ENCODE peak calls at places on chromosome 13, in eight cellular contexts. O is bronchial epithelial cell, Q is IMR-90, Z is GM13976, U is cardiac fibroblast, V is RWPE1, D is breast epithelium, F is tibial artery. P is an unnamed sample.

GRCh38 chr13:46475586-46475991 is 77.4 kb upstream of the LRCH1 start:
- DNase-seq in Z (no peak), V (no peak), F (peak), D (no peak), U (peak), Q (no peak), O (peak), P (no peak)

GRCh38 chr13:100675660-100676129 is 1.1 kb upstream of the TMTC4 start:
- DNase-seq in D (no peak), F (no peak), V (no peak), U (no peak), O (no peak), Z (no peak), Q (no peak), P (no peak)

GRCh38 chr13:102195566-102196462 is 206.0 kb downstream of the FGF14 start:
- DNase-seq in O (peak), Z (no peak), V (no peak), Q (peak), U (peak), D (no peak), F (no peak), P (no peak)

GRCh38 chr13:77896977-77897376 is 21.7 kb downstream of the EDNRB start:
- DNase-seq in O (no peak), D (no peak), Z (no peak), Q (no peak), V (no peak), U (peak), F (no peak), P (no peak)

GRCh38 chr13:97468331-97468730 is 34.4 kb downstream of the RAP2A start:
- DNase-seq in Z (no peak), O (no peak), Q (peak), U (peak), V (no peak), F (no peak), D (no peak), P (no peak)

GRCh38 chr13:71320452-71320851 is 546.6 kb downstream of the DACH1 start:
- DNase-seq in O (peak), V (no peak), F (no peak), Q (peak), D (no peak), U (peak), Z (no peak), P (no peak)

GRCh38 chr13:23427342-23428182 is 5.9 kb downstream of the SACS start:
- DNase-seq in F (peak), V (peak), Z (no peak), Q (peak), U (peak), D (no peak), O (peak), P (no peak)

GRCh38 chr13:111139452-111139851 is 24.3 kb downstream of the ARHGEF7 start:
- DNase-seq in D (no peak), O (no peak), U (no peak), V (no peak), Z (no peak), Q (no peak), F (no peak), P (no peak)

GRCh38 chr13:73989244-73989843 is 144.9 kb downstream of the KLF12 start:
- DNase-seq in U (no peak), V (no peak), O (no peak), D (no peak), F (no peak), Q (no peak), Z (no peak), P (no peak)

GRCh38 chr13:109647046-109647445 is 139.3 kb downstream of the IRS2 start:
- DNase-seq in D (no peak), O (peak), Z (no peak), V (peak), U (peak), F (no peak), Q (no peak), P (no peak)

GRCh38 chr13:110475550-110476219 is 85.8 kb downstream of the RAB20 start:
- DNase-seq in U (no peak), Z (peak), Q (no peak), V (no peak), O (no peak), D (no peak), F (peak), P (no peak)

GRCh38 chr13:24264976-24265375 is 44.4 kb upstream of the C1QTNF9 start:
- DNase-seq in Q (no peak), Z (no peak), F (no peak), V (no peak), U (no peak), D (no peak), O (peak), P (no peak)

GRCh38 chr13:23547000-23547590 is 23.1 kb upstream of the TNFRSF19 start:
- DNase-seq in D (no peak), O (no peak), Q (peak), Z (no peak), V (no peak), F (no peak), U (peak), P (no peak)

GRCh38 chr13:23748591-23748990 is 140.6 kb downstream of the MIPEP start:
- DNase-seq in Z (no peak), O (no peak), Q (no peak), F (no peak), U (no peak), V (no peak), D (no peak), P (no peak)

GRCh38 chr13:31756346-31756745 is 17.0 kb downstream of the RXFP2 start:
- DNase-seq in V (peak), Z (no peak), F (peak), D (no peak), Q (peak), U (peak), O (peak), P (no peak)

GRCh38 chr13:36973621-36974268 is 25.4 kb downstream of the ALG5 start:
- DNase-seq in Z (peak), V (no peak), O (no peak), F (no peak), U (no peak), Q (no peak), D (no peak), P (no peak)

GRCh38 chr13:32255744-32256120 is 59.4 kb downstream of the ZAR1L start:
- DNase-seq in D (no peak), U (peak), Z (no peak), F (no peak), O (no peak), V (no peak), Q (peak), P (no peak)

GRCh38 chr13:91817250-91817649 is 418.8 kb downstream of the GPC5 start:
- DNase-seq in Q (peak), D (no peak), O (no peak), Z (no peak), U (peak), F (no peak), V (no peak), P (no peak)

GRCh38 chr13:36344886-36345437 is 1.2 kb downstream of the SPART start:
- DNase-seq in F (no peak), Z (no peak), V (peak), U (peak), D (no peak), Q (no peak), O (no peak), P (no peak)

GRCh38 chr13:24834902-24835510 is 71.0 kb downstream of the RNF17 start:
- DNase-seq in U (no peak), V (no peak), F (no peak), Z (no peak), Q (no peak), O (no peak), D (no peak), P (no peak)

GRCh38 chr13:103386341-103386740 is 320.1 kb upstream of the SLC10A2 start:
- DNase-seq in O (peak), Z (no peak), U (peak), V (peak), F (no peak), Q (no peak), D (no peak), P (no peak)

GRCh38 chr13:80408270-80408669 is 67.3 kb upstream of the SPRY2 start:
- DNase-seq in Z (no peak), Q (no peak), O (no peak), U (no peak), F (no peak), D (no peak), V (no peak), P (no peak)

GRCh38 chr13:78520425-78520824 is 82.9 kb downstream of the POU4F1 start:
- DNase-seq in D (no peak), F (no peak), V (no peak), Q (no peak), O (no peak), U (no peak), Z (no peak), P (no peak)

GRCh38 chr13:75704194-75704941 is 68.2 kb downstream of the LMO7 start:
- DNase-seq in F (no peak), D (no peak), V (no peak), Z (no peak), O (peak), Q (peak), U (peak), P (no peak)

GRCh38 chr13:110944121-110944967 is 29.5 kb upstream of the ANKRD10 start:
- DNase-seq in U (peak), Z (peak), V (peak), Q (peak), O (peak), F (no peak), D (no peak), P (no peak)

GRCh38 chr13:23069571-23069970 is 111.2 kb upstream of the SGCG start:
- DNase-seq in Z (no peak), Q (peak), O (peak), D (no peak), F (no peak), U (peak), V (peak), P (no peak)

DNA sequence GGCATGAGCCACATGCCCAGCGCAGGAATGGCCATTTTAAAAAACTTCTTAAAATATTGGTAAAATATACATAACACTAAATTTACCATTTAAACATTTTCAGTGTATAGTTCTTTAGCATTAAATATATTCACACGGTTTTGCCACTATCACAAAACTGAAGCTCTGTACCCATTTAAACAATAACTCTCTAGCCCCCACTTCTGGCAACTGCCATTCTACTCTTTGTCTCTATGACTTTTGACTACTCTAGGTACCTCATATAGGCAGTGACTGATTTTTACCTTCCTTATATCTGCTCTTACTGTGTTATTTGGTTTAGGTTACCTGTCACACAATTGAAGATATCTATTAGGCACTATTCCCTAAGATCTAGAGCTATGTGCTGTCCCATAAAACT is 2.3 kb upstream of the KBTBD7 start:
- DNase-seq in U (peak), F (no peak), O (peak), V (no peak), Z (no peak), Q (no peak), D (no peak), P (no peak)
- TF ChIP-seq CTCF in U (peak), F (no peak), O (peak), V (peak), Z (no peak), Q (peak), D (no peak), P (no peak)

DNA sequence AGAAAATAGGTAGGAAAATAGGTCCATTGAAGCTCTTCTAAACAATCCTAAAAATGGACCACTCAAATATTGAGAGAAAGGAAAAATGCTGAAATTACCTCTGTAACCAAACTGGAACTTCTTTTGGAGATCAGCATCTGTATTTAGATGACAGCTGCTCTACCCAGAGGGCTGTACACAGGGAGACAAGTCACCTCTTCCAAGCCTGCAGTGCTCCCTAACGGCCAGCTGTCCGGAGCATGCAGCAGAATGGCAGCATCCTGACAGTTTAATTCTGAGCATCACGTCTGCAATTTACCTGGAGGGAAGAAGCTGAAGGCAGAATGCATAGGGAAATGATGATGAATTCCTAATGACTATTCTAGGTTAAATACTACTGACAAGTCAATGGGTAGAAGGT is 62.8 kb upstream of the DIAPH3 start:
- DNase-seq in Q (peak), F (no peak), U (peak), D (no peak), O (peak), Z (no peak), V (peak), P (no peak)
- TF ChIP-seq CTCF in Q (peak), F (no peak), U (peak), D (no peak), O (peak), Z (peak), V (peak), P (no peak)

DNA sequence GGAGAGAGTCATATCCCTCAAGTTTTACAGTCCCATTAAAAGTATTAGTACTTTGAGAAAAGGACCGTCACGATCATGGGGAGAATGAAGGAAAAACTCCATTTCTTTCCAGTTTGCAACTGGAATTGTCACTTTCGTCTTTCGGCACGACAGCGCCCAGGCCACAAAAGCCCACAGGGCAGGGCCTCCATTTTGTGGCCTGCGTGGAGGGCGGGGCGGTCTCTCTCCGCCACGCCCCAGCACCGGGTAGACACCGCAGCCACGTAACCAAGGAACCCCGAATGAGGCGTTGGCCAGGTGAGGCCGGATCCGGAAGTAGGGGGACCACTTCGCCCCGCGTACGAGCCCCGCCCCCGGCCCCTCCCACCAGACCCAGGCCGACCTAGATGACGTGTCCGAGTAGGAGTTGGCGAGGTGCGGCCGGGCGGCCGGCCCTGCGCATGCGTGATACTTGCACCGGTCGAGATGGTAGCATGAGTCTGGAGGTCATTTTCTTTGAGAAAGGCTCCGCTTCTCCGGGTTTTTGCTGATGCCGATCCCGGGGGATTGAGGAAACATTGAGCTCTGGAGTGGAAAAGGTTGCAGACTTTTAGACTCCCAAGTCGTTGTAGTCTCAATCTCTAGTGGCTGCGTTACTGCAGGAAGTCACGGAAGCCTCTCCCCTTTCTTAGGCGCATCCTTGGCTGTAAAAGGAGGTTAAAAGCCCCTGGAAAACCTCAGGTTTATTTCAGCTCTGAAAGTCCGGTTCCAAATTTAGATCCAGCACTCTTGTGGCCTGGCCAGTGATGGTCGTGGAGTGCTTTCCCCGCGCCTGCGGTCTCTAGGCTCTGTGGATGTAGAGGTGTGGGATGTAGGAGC is 2.7 kb upstream of the TM9SF2 start:
- DNase-seq in Z (peak), F (peak), U (peak), Q (peak), V (peak), O (peak), D (peak), P (peak)
- TF ChIP-seq CTCF in Z (no peak), F (no peak), U (no peak), Q (no peak), V (no peak), O (no peak), D (no peak), P (no peak)

GRCh38 chr13:30121666-30122065 is 185.7 kb downstream of the KATNAL1 start:
- DNase-seq in D (no peak), Z (no peak), V (no peak), U (no peak), F (no peak), O (no peak), Q (no peak), P (no peak)
- TF ChIP-seq CTCF in D (no peak), Z (no peak), V (no peak), U (no peak), F (no peak), O (no peak), Q (no peak), P (no peak)

DNA sequence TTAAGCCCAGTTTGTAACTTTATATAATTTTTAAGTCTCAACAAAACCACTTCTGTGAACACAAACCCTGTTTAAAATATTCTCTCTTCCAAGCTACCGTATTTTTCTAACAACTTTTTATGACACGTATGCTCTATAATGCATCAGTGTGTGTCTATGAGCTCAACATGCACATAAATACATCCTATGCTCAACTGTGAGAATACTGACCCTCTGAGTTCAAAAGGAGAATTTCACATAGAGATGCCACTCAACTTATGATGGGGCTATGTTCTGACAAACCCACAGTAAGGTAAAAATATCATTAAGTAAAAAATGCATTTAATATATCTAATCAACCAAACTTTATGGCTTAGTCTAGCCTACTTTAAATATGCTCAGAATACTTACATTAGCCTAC is 1139.7 kb upstream of the SPRY2 start:
- DNase-seq in U (no peak), F (no peak), D (no peak), V (no peak), Q (no peak), Z (no peak), O (peak), P (no peak)
- TF ChIP-seq CTCF in U (no peak), F (no peak), D (no peak), V (no peak), Q (no peak), Z (no peak), O (no peak), P (no peak)

DNA sequence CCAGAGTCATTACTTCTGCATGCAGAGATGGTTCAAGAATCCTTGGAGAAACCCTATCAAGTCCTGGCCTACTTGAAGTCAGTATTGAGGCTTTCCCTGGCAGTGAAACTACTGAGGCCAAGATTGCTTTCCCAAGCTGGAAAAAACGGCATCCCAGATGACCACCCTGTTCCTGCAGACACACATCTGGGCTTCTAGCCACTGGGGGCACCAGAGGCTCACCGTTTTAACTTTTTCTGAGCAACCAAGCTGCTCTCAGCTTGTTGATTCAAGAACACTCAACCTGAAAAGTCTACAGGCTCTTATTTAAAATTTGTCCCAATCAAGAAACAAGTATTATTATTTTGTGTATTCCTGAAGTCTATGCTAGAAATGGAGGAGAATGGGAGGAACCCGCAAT is 66.6 kb downstream of the SPRYD7 start:
- DNase-seq in F (no peak), V (no peak), Q (peak), D (no peak), Z (no peak), O (peak), U (peak), P (no peak)
- TF ChIP-seq CTCF in F (no peak), V (no peak), Q (peak), D (no peak), Z (no peak), O (no peak), U (peak), P (no peak)

DNA sequence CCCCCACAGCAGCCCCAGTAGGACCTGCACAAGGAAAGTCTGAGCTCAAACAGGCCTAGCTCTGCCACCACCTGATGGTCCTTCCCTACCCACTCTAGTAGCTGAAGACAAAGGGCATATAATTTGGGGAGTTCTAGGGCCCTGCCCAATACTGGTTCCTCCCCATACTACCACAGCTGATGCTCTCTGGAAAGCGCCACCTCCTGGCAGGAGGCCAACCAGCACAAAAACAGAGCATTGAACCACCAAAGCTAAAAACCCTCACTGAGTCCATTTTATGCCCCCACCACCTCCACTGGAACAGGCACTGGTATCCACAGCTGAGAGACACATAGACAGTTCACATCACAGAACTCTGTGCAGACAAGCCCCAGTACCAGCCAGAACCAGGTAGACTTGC is 1276.8 kb downstream of the OLFM4 start:
- DNase-seq in V (no peak), F (no peak), Z (no peak), U (no peak), O (no peak), D (no peak), Q (no peak), P (no peak)
- TF ChIP-seq CTCF in V (no peak), F (no peak), Z (no peak), U (no peak), O (no peak), D (no peak), Q (no peak), P (no peak)

GRCh38 chr13:98774776-98775175 is 22.3 kb upstream of the SLC15A1 start:
- DNase-seq in F (no peak), U (no peak), D (no peak), O (no peak), V (no peak), Q (no peak), Z (no peak), P (no peak)

GRCh38 chr13:98771838-98772611 is 19.6 kb upstream of the SLC15A1 start:
- DNase-seq in U (no peak), Q (no peak), O (no peak), D (no peak), V (no peak), F (no peak), Z (no peak), P (no peak)

GRCh38 chr13:98773921-98774320 is 21.4 kb upstream of the SLC15A1 start:
- DNase-seq in D (no peak), O (no peak), Z (no peak), U (no peak), V (no peak), F (no peak), Q (no peak), P (no peak)

GRCh38 chr13:98775386-98775785 is 22.9 kb upstream of the SLC15A1 start:
- DNase-seq in V (no peak), U (no peak), D (no peak), F (no peak), Q (no peak), Z (no peak), O (no peak), P (no peak)

DNA sequence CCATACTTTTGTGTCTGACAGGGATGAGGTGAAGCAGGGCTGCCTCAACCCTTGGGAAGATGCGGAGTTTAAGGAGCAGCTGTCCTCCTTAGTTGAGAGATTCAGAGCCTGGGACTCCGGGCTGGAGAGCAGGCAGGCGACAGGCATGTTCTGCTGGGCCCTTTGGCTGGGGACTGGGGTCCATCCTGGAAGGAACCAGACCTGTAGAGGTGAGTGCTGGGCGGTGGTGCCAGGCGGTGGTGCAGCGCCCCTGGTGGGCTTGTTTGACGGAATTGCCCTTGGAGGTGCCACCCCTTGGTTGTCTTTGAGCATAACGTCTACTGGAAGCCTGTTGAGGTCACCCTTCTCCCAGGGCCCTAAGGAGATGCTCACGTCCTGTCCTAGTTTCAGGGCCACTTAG is 20.6 kb upstream of the SLC15A1 start:
- DNase-seq in Z (no peak), Q (no peak), D (no peak), O (no peak), F (no peak), V (no peak), U (no peak), P (no peak)
- TF ChIP-seq CTCF in Z (no peak), Q (no peak), D (no peak), O (no peak), F (no peak), V (no peak), U (no peak), P (no peak)